ENCODE peak calls at places on chromosomes 4 and X, in four cellular contexts. One of them, this sample, is unnamed.

GRCh38 chrX:45715787-45716186 is 515.1 kb upstream of the DIPK2B start:
- DNase-seq in T-cell: no peak
- DNase-seq in activated CD8-positive, alpha-beta memory T cell treated with anti-CD3 and anti-CD28 coated beads for 1 hour: no peak
- DNase-seq in COR-L47: no peak
- DNase-seq in this sample: no peak

GRCh38 chr4:76260571-76260970 is 9.1 kb downstream of the FAM47E start:
- DNase-seq in T-cell: no peak
- DNase-seq in COR-L47: no peak
- DNase-seq in activated CD8-positive, alpha-beta memory T cell treated with anti-CD3 and anti-CD28 coated beads for 1 hour: no peak
- DNase-seq in this sample: no peak

GRCh38 chrX:49175435-49175834 is 3.7 kb downstream of the PLP2 start:
- DNase-seq in activated CD8-positive, alpha-beta memory T cell treated with anti-CD3 and anti-CD28 coated beads for 1 hour: no peak
- DNase-seq in T-cell: no peak
- DNase-seq in COR-L47: no peak
- DNase-seq in this sample: no peak

GRCh38 chr4:153792007-153792892 is 3.4 kb upstream of the SFRP2 start:
- DNase-seq in T-cell: no peak
- DNase-seq in activated CD8-positive, alpha-beta memory T cell treated with anti-CD3 and anti-CD28 coated beads for 1 hour: no peak
- DNase-seq in COR-L47: no peak
- DNase-seq in this sample: peak

GRCh38 chrX:77749695-77750094 is 36.3 kb downstream of the ATRX start:
- DNase-seq in T-cell: no peak
- DNase-seq in activated CD8-positive, alpha-beta memory T cell treated with anti-CD3 and anti-CD28 coated beads for 1 hour: no peak
- DNase-seq in COR-L47: no peak
- DNase-seq in this sample: no peak

GRCh38 chrX:104310084-104310483 is 55.4 kb upstream of the ESX1 start:
- DNase-seq in activated CD8-positive, alpha-beta memory T cell treated with anti-CD3 and anti-CD28 coated beads for 1 hour: no peak
- DNase-seq in COR-L47: no peak
- DNase-seq in T-cell: no peak
- DNase-seq in this sample: no peak

GRCh38 chr4:80079255-80079923 is 6.4 kb upstream of the ANTXR2 start:
- DNase-seq in COR-L47: no peak
- DNase-seq in T-cell: no peak
- DNase-seq in activated CD8-positive, alpha-beta memory T cell treated with anti-CD3 and anti-CD28 coated beads for 1 hour: no peak
- DNase-seq in this sample: no peak

GRCh38 chr4:109609431-109609830 is 49.4 kb downstream of the MCUB start:
- DNase-seq in activated CD8-positive, alpha-beta memory T cell treated with anti-CD3 and anti-CD28 coated beads for 1 hour: no peak
- DNase-seq in T-cell: no peak
- DNase-seq in COR-L47: no peak
- DNase-seq in this sample: no peak

GRCh38 chrX:111568817-111569216 is 57.4 kb downstream of the SERTM2 start:
- DNase-seq in activated CD8-positive, alpha-beta memory T cell treated with anti-CD3 and anti-CD28 coated beads for 1 hour: no peak
- DNase-seq in COR-L47: no peak
- DNase-seq in T-cell: no peak
- DNase-seq in this sample: no peak

GRCh38 chr4:138595731-138596465 is 353.7 kb upstream of the SLC7A11 start:
- DNase-seq in activated CD8-positive, alpha-beta memory T cell treated with anti-CD3 and anti-CD28 coated beads for 1 hour: no peak
- DNase-seq in COR-L47: no peak
- DNase-seq in T-cell: no peak
- DNase-seq in this sample: peak

GRCh38 chrX:13763489-13763888 is 28.9 kb downstream of the OFD1 start:
- DNase-seq in activated CD8-positive, alpha-beta memory T cell treated with anti-CD3 and anti-CD28 coated beads for 1 hour: no peak
- DNase-seq in COR-L47: peak
- DNase-seq in T-cell: no peak
- DNase-seq in this sample: no peak

GRCh38 chr4:157674699-157675098 is 454.2 kb downstream of the GRIA2 start:
- DNase-seq in activated CD8-positive, alpha-beta memory T cell treated with anti-CD3 and anti-CD28 coated beads for 1 hour: no peak
- DNase-seq in T-cell: no peak
- DNase-seq in COR-L47: no peak
- DNase-seq in this sample: no peak

GRCh38 chr4:37068580-37068979 is 176.0 kb upstream of the NWD2 start:
- DNase-seq in T-cell: no peak
- DNase-seq in COR-L47: no peak
- DNase-seq in activated CD8-positive, alpha-beta memory T cell treated with anti-CD3 and anti-CD28 coated beads for 1 hour: no peak
- DNase-seq in this sample: no peak

GRCh38 chr4:155805016-155805415 is 46.2 kb downstream of the GUCY1B1 start:
- DNase-seq in COR-L47: no peak
- DNase-seq in activated CD8-positive, alpha-beta memory T cell treated with anti-CD3 and anti-CD28 coated beads for 1 hour: no peak
- DNase-seq in T-cell: no peak
- DNase-seq in this sample: no peak

GRCh38 chr4:173527103-173527876 is 2.7 kb downstream of the HAND2 start:
- DNase-seq in activated CD8-positive, alpha-beta memory T cell treated with anti-CD3 and anti-CD28 coated beads for 1 hour: no peak
- DNase-seq in T-cell: no peak
- DNase-seq in COR-L47: no peak
- DNase-seq in this sample: no peak

GRCh38 chrX:103052625-103053024 is 11.3 kb downstream of the BEX1 start:
- DNase-seq in T-cell: no peak
- DNase-seq in activated CD8-positive, alpha-beta memory T cell treated with anti-CD3 and anti-CD28 coated beads for 1 hour: no peak
- DNase-seq in COR-L47: no peak
- DNase-seq in this sample: no peak

GRCh38 chr4:86174496-86174895 is 185.4 kb downstream of the MAPK10 start:
- DNase-seq in activated CD8-positive, alpha-beta memory T cell treated with anti-CD3 and anti-CD28 coated beads for 1 hour: no peak
- DNase-seq in T-cell: no peak
- DNase-seq in COR-L47: no peak
- DNase-seq in this sample: no peak

GRCh38 chr4:177632481-177632880 is 190.2 kb upstream of the AGA start:
- DNase-seq in activated CD8-positive, alpha-beta memory T cell treated with anti-CD3 and anti-CD28 coated beads for 1 hour: no peak
- DNase-seq in T-cell: no peak
- DNase-seq in COR-L47: peak
- DNase-seq in this sample: no peak

GRCh38 chrX:154542723-154543424 is 3.8 kb downstream of the G6PD start:
- DNase-seq in COR-L47: no peak
- DNase-seq in activated CD8-positive, alpha-beta memory T cell treated with anti-CD3 and anti-CD28 coated beads for 1 hour: no peak
- DNase-seq in T-cell: no peak
- DNase-seq in this sample: no peak

GRCh38 chr4:84927428-84927827 is 39.1 kb downstream of the WDFY3 start:
- DNase-seq in T-cell: no peak
- DNase-seq in COR-L47: no peak
- DNase-seq in activated CD8-positive, alpha-beta memory T cell treated with anti-CD3 and anti-CD28 coated beads for 1 hour: no peak
- DNase-seq in this sample: no peak

GRCh38 chr4:185995665-185996064 is 73.3 kb upstream of the TLR3 start:
- DNase-seq in COR-L47: no peak
- DNase-seq in T-cell: no peak
- DNase-seq in activated CD8-positive, alpha-beta memory T cell treated with anti-CD3 and anti-CD28 coated beads for 1 hour: no peak
- DNase-seq in this sample: no peak

GRCh38 chr4:90317785-90318184 is 190.6 kb downstream of the CCSER1 start:
- DNase-seq in activated CD8-positive, alpha-beta memory T cell treated with anti-CD3 and anti-CD28 coated beads for 1 hour: no peak
- DNase-seq in COR-L47: no peak
- DNase-seq in T-cell: no peak
- DNase-seq in this sample: peak

GRCh38 chrX:51420610-51421009 is 75.8 kb downstream of the NUDT11 start:
- DNase-seq in activated CD8-positive, alpha-beta memory T cell treated with anti-CD3 and anti-CD28 coated beads for 1 hour: no peak
- DNase-seq in COR-L47: peak
- DNase-seq in T-cell: no peak
- DNase-seq in this sample: peak

GRCh38 chrX:8987672-8988250 is 46.2 kb downstream of the FAM9B start:
- DNase-seq in activated CD8-positive, alpha-beta memory T cell treated with anti-CD3 and anti-CD28 coated beads for 1 hour: no peak
- DNase-seq in T-cell: peak
- DNase-seq in COR-L47: no peak
- DNase-seq in this sample: no peak

GRCh38 chr4:139607302-139608060 is 51.5 kb upstream of the SETD7 start:
- DNase-seq in activated CD8-positive, alpha-beta memory T cell treated with anti-CD3 and anti-CD28 coated beads for 1 hour: no peak
- DNase-seq in COR-L47: no peak
- DNase-seq in T-cell: no peak
- DNase-seq in this sample: no peak

GRCh38 chr4:96652158-96652557 is 812.3 kb downstream of the PDHA2 start:
- DNase-seq in COR-L47: no peak
- DNase-seq in activated CD8-positive, alpha-beta memory T cell treated with anti-CD3 and anti-CD28 coated beads for 1 hour: no peak
- DNase-seq in T-cell: no peak
- DNase-seq in this sample: no peak

GRCh38 chr4:139297001-139297410 is 4.3 kb upstream of the NAA15 start:
- DNase-seq in activated CD8-positive, alpha-beta memory T cell treated with anti-CD3 and anti-CD28 coated beads for 1 hour: no peak
- DNase-seq in COR-L47: no peak
- DNase-seq in T-cell: no peak
- DNase-seq in this sample: no peak

GRCh38 chr4:42339935-42340406 is 57.3 kb upstream of the SHISA3 start:
- DNase-seq in COR-L47: no peak
- DNase-seq in T-cell: no peak
- DNase-seq in activated CD8-positive, alpha-beta memory T cell treated with anti-CD3 and anti-CD28 coated beads for 1 hour: no peak
- DNase-seq in this sample: no peak

GRCh38 chrX:15988661-15989603 is 134.3 kb upstream of the AP1S2 start:
- DNase-seq in COR-L47: no peak
- DNase-seq in T-cell: no peak
- DNase-seq in activated CD8-positive, alpha-beta memory T cell treated with anti-CD3 and anti-CD28 coated beads for 1 hour: no peak
- DNase-seq in this sample: peak

GRCh38 chrX:102739642-102740041 is 19.1 kb downstream of the GPRASP3 start:
- DNase-seq in T-cell: no peak
- DNase-seq in activated CD8-positive, alpha-beta memory T cell treated with anti-CD3 and anti-CD28 coated beads for 1 hour: no peak
- DNase-seq in COR-L47: peak
- DNase-seq in this sample: no peak

GRCh38 chrX:11397680-11398079 is 104.5 kb downstream of the AMELX start:
- DNase-seq in COR-L47: no peak
- DNase-seq in activated CD8-positive, alpha-beta memory T cell treated with anti-CD3 and anti-CD28 coated beads for 1 hour: no peak
- DNase-seq in T-cell: no peak
- DNase-seq in this sample: no peak